ENCODE peak calls at places on chromosome 20, in nine cellular contexts. Q is testis, J is IMR-90, W is Calu3, G is body of pancreas, R is B cell, Z is astrocyte of the spinal cord, V is cardiac fibroblast, P is left lung. E is an unnamed sample.

GRCh38 chr20:7470912-7471311 is 469.3 kb downstream of the HAO1 start:
- DNase-seq in Q (no peak), Z (no peak), G (no peak), V (no peak), J (no peak), R (no peak), W (no peak), P (no peak), E (no peak)

GRCh38 chr20:1383621-1384404 is 9.0 kb downstream of the FKBP1A start:
- DNase-seq in G (no peak), P (peak), R (no peak), V (no peak), W (no peak), Z (no peak), Q (no peak), J (no peak), E (no peak)

GRCh38 chr20:36644032-36644712 is 1.8 kb downstream of the SLA2 start:
- DNase-seq in Q (no peak), V (no peak), J (no peak), G (no peak), R (no peak), W (no peak), P (no peak), Z (no peak), E (no peak)

GRCh38 chr20:4985658-4986057 is 15.7 kb downstream of the SLC23A2 start:
- DNase-seq in P (no peak), Q (no peak), V (no peak), R (no peak), W (no peak), G (no peak), Z (no peak), J (peak), E (no peak)

GRCh38 chr20:40810336-40810735 is 121.3 kb upstream of the MAFB start:
- DNase-seq in W (no peak), Q (no peak), R (no peak), P (no peak), Z (no peak), J (no peak), G (no peak), V (no peak), E (no peak)

GRCh38 chr20:59776626-59777320 is 156.7 kb downstream of the SYCP2 start:
- DNase-seq in Z (no peak), P (no peak), V (no peak), Q (no peak), R (no peak), G (no peak), W (no peak), J (no peak), E (no peak)

GRCh38 chr20:25295386-25296093 is 47.7 kb downstream of the PYGB start:
- DNase-seq in Z (no peak), R (no peak), P (no peak), W (no peak), G (peak), Q (no peak), V (no peak), J (no peak), E (no peak)

GRCh38 chr20:60121903-60122302 is 163.7 kb downstream of the CDH26 start:
- DNase-seq in W (no peak), P (no peak), V (no peak), Q (no peak), G (no peak), Z (no peak), R (no peak), J (no peak), E (no peak)

GRCh38 chr20:59954718-59955117 is 3.5 kb upstream of the CDH26 start:
- DNase-seq in P (no peak), V (no peak), Q (no peak), W (no peak), Z (no peak), J (no peak), R (no peak), G (no peak), E (no peak)

GRCh38 chr20:36628076-36628475 is 17.9 kb downstream of the SLA2 start:
- DNase-seq in P (no peak), J (peak), V (no peak), Z (no peak), W (no peak), G (no peak), Q (no peak), R (no peak), E (no peak)

GRCh38 chr20:60071965-60072364 is 113.7 kb downstream of the CDH26 start:
- DNase-seq in Z (peak), P (no peak), G (no peak), J (peak), V (no peak), R (no peak), W (no peak), Q (no peak), E (peak)

GRCh38 chr20:59984551-59984950 is 26.3 kb downstream of the CDH26 start:
- DNase-seq in J (no peak), V (no peak), G (no peak), P (no peak), Z (no peak), W (no peak), Q (no peak), R (peak), E (no peak)

GRCh38 chr20:32429343-32429742 is 71.2 kb downstream of the ASXL1 start:
- DNase-seq in P (no peak), J (no peak), Q (no peak), W (no peak), Z (no peak), R (peak), G (no peak), V (no peak), E (no peak)

GRCh38 chr20:34824861-34825529 is 456 bp downstream of the NCOA6 start:
- DNase-seq in R (peak), P (peak), Q (peak), G (peak), W (peak), V (peak), Z (peak), J (peak), E (no peak)

GRCh38 chr20:18019068-18019467 is 38.6 kb downstream of the OVOL2 start:
- DNase-seq in J (peak), Z (no peak), W (no peak), P (no peak), R (peak), V (peak), G (no peak), Q (peak), E (no peak)

GRCh38 chr20:37530696-37531095 is 3.0 kb upstream of the BLCAP start:
- DNase-seq in G (no peak), W (no peak), J (no peak), R (no peak), Q (peak), V (no peak), P (no peak), Z (no peak), E (no peak)

GRCh38 chr20:48157970-48158369 is 372.7 kb upstream of the SULF2 start:
- DNase-seq in W (no peak), V (peak), J (no peak), Q (peak), Z (no peak), G (no peak), P (peak), R (no peak), E (no peak)
- TF ChIP-seq CTCF in W (no peak), V (no peak), J (no peak), Q (no peak), Z (no peak), G (no peak), P (no peak), R (no peak), E (no peak)

GRCh38 chr20:13322198-13322597 is 101.1 kb downstream of the ISM1 start:
- DNase-seq in Q (no peak), G (no peak), P (no peak), J (no peak), R (no peak), W (no peak), Z (no peak), V (no peak), E (no peak)

GRCh38 chr20:13321416-13321815 is 100.3 kb downstream of the ISM1 start:
- DNase-seq in Z (no peak), Q (no peak), V (no peak), W (no peak), G (no peak), J (no peak), R (no peak), P (no peak), E (no peak)

GRCh38 chr20:13325796-13326340 is 104.8 kb downstream of the ISM1 start:
- DNase-seq in Z (no peak), Q (no peak), V (no peak), W (no peak), R (no peak), G (no peak), P (no peak), J (no peak), E (no peak)

GRCh38 chr20:13322621-13323020 is 101.5 kb downstream of the ISM1 start:
- DNase-seq in V (no peak), G (no peak), P (no peak), Z (no peak), J (no peak), R (no peak), Q (no peak), W (no peak), E (no peak)

DNA sequence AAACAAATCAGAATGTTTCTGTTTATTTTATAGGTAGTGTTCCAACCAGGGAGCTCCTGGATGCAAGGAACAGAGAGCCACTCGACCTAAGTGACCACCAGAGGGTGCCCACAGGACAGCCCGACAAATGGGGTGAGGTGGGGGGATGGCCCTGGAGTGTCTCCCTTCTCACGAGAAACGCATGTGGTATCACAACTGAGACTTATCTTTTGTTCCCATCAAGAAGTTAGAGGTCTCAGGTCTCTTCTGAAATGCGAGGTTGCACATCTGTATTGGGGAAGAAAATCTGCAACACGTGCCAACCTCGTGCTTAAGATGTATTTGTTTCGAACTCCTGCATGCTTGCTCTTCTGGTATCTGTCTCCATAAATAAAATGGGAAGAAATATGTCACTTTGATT is 104.0 kb downstream of the ISM1 start:
- DNase-seq in P (no peak), R (no peak), G (no peak), W (peak), J (peak), Q (peak), Z (peak), V (peak), E (no peak)
- TF ChIP-seq CTCF in P (peak), R (no peak), G (no peak), W (peak), J (peak), Q (peak), Z (peak), V (peak), E (peak)

GRCh38 chr20:3808141-3808479 is 12.0 kb downstream of the CDC25B start:
- DNase-seq in G (peak), Q (peak), V (peak), P (peak), W (peak), J (peak), R (no peak), Z (peak), E (peak)
- TF ChIP-seq CTCF in G (no peak), Q (no peak), V (no peak), P (no peak), W (no peak), J (no peak), R (no peak), Z (no peak), E (no peak)

GRCh38 chr20:295804-296203 is 1.6 kb upstream of the ZCCHC3 start:
- DNase-seq in J (no peak), R (no peak), Q (no peak), W (no peak), V (no peak), G (no peak), P (no peak), Z (no peak), E (no peak)

GRCh38 chr20:297925-298754 is 770 bp downstream of the ZCCHC3 start:
- DNase-seq in V (peak), Q (peak), R (peak), G (peak), W (peak), P (peak), J (peak), Z (peak), E (no peak)

GRCh38 chr20:294602-295001 is 2.8 kb upstream of the ZCCHC3 start:
- DNase-seq in Z (no peak), G (no peak), W (no peak), J (no peak), R (no peak), Q (no peak), V (no peak), P (no peak), E (no peak)

GRCh38 chr20:298755-299391 is 1.5 kb downstream of the ZCCHC3 start:
- DNase-seq in P (no peak), Z (no peak), W (no peak), V (no peak), Q (no peak), J (no peak), G (no peak), R (no peak), E (no peak)

GRCh38 chr20:297098-297924 is at the start of gene ZCCHC3:
- DNase-seq in G (peak), P (peak), Q (peak), V (peak), R (peak), J (peak), W (peak), Z (peak), E (peak)
- TF ChIP-seq CTCF in G (no peak), P (no peak), Q (no peak), V (no peak), R (peak), J (peak), W (no peak), Z (peak), E (peak)

E was measured in astrocyte of the cerebellum.